ENCODE peak calls at places on chromosome 20, in five cellular contexts. One of them, this sample, is unnamed.

GRCh38 chr20:41261790-41262717 is 55.5 kb downstream of the ZHX3 start:
- DNase-seq in AG08396: no peak
- DNase-seq in effector CD4-positive, alpha-beta T cell: no peak
- DNase-seq in amygdala: no peak
- DNase-seq in AG10803: no peak
- DNase-seq in this sample: no peak

GRCh38 chr20:59580208-59580980 is 23.9 kb upstream of the PHACTR3 start:
- DNase-seq in AG08396: no peak
- DNase-seq in effector CD4-positive, alpha-beta T cell: no peak
- DNase-seq in amygdala: no peak
- DNase-seq in AG10803: peak; percentile 96
- DNase-seq in this sample: no peak

GRCh38 chr20:44273231-44274215 is 26.4 kb downstream of the GDAP1L1 start:
- DNase-seq in AG08396: no peak
- DNase-seq in effector CD4-positive, alpha-beta T cell: no peak
- DNase-seq in amygdala: no peak
- DNase-seq in AG10803: no peak
- DNase-seq in this sample: no peak

GRCh38 chr20:50820515-50821256 is 25.8 kb downstream of the BCAS4 start:
- DNase-seq in AG08396: no peak
- DNase-seq in effector CD4-positive, alpha-beta T cell: no peak
- DNase-seq in amygdala: no peak
- DNase-seq in AG10803: no peak
- DNase-seq in this sample: no peak

GRCh38 chr20:48236485-48237055 is 451.3 kb upstream of the SULF2 start:
- DNase-seq in AG08396: no peak
- DNase-seq in effector CD4-positive, alpha-beta T cell: no peak
- DNase-seq in amygdala: no peak
- DNase-seq in AG10803: no peak
- DNase-seq in this sample: no peak

GRCh38 chr20:58778774-58779173 is 71.9 kb downstream of the GNAS-AS1 start:
- DNase-seq in AG08396: no peak
- DNase-seq in effector CD4-positive, alpha-beta T cell: no peak
- DNase-seq in amygdala: no peak
- DNase-seq in AG10803: no peak
- DNase-seq in this sample: no peak

GRCh38 chr20:37375227-37375626 is 29.3 kb downstream of the SRC start:
- DNase-seq in AG08396: no peak
- DNase-seq in effector CD4-positive, alpha-beta T cell: no peak
- DNase-seq in amygdala: no peak
- DNase-seq in AG10803: no peak
- DNase-seq in this sample: no peak

GRCh38 chr20:37524221-37524700 is 3.2 kb downstream of the NNAT start:
- DNase-seq in AG08396: no peak
- DNase-seq in effector CD4-positive, alpha-beta T cell: no peak
- DNase-seq in amygdala: no peak
- DNase-seq in AG10803: no peak
- DNase-seq in this sample: no peak

GRCh38 chr20:59170406-59171349 is 7.1 kb downstream of the ZNF831 start:
- DNase-seq in AG08396: no peak
- DNase-seq in effector CD4-positive, alpha-beta T cell: no peak
- DNase-seq in amygdala: no peak
- DNase-seq in AG10803: no peak
- DNase-seq in this sample: no peak